ENCODE peak calls at places on chromosomes 16 and 17, in four cellular contexts. One of them, this sample, is unnamed.

GRCh38 chr17:56172517-56172982 is 19.3 kb downstream of the ANKFN1 start:
- DNase-seq in anterior cingulate cortex: no peak
- DNase-seq in activated T-helper 1 cell treated with Interleukin-2 at 50 U/mL for 16 hours: no peak
- DNase-seq in small intestine: no peak
- DNase-seq in this sample: no peak

GRCh38 chr16:3608069-3608468 is 3.3 kb downstream of the SLX4 start:
- DNase-seq in activated T-helper 1 cell treated with Interleukin-2 at 50 U/mL for 16 hours: no peak
- DNase-seq in anterior cingulate cortex: no peak
- DNase-seq in small intestine: no peak
- DNase-seq in this sample: no peak

GRCh38 chr16:27475561-27475960 is 73.6 kb downstream of the IL21R start:
- DNase-seq in anterior cingulate cortex: no peak
- DNase-seq in activated T-helper 1 cell treated with Interleukin-2 at 50 U/mL for 16 hours: no peak
- DNase-seq in small intestine: no peak
- DNase-seq in this sample: no peak

GRCh38 chr16:2936436-2937011 is 24.8 kb downstream of the FLYWCH1 start:
- DNase-seq in anterior cingulate cortex: no peak
- DNase-seq in small intestine: no peak
- DNase-seq in activated T-helper 1 cell treated with Interleukin-2 at 50 U/mL for 16 hours: no peak
- DNase-seq in this sample: no peak

GRCh38 chr16:89779231-89779912 is 37.1 kb downstream of the FANCA start:
- DNase-seq in small intestine: no peak
- DNase-seq in activated T-helper 1 cell treated with Interleukin-2 at 50 U/mL for 16 hours: no peak
- DNase-seq in anterior cingulate cortex: no peak
- DNase-seq in this sample: no peak

GRCh38 chr17:17134952-17135340 is 71.2 kb downstream of the PLD6 start:
- DNase-seq in small intestine: no peak
- DNase-seq in anterior cingulate cortex: no peak
- DNase-seq in activated T-helper 1 cell treated with Interleukin-2 at 50 U/mL for 16 hours: no peak
- DNase-seq in this sample: no peak

GRCh38 chr16:65895486-65895885 is 471.0 kb upstream of the CDH5 start:
- DNase-seq in activated T-helper 1 cell treated with Interleukin-2 at 50 U/mL for 16 hours: no peak
- DNase-seq in anterior cingulate cortex: no peak
- DNase-seq in small intestine: no peak
- DNase-seq in this sample: no peak

GRCh38 chr17:29069526-29070041 is 26.6 kb downstream of the PIPOX start:
- DNase-seq in activated T-helper 1 cell treated with Interleukin-2 at 50 U/mL for 16 hours: no peak
- DNase-seq in anterior cingulate cortex: no peak
- DNase-seq in small intestine: peak
- DNase-seq in this sample: peak

GRCh38 chr16:74480150-74481029 is 59.1 kb upstream of the CLEC18B start:
- DNase-seq in activated T-helper 1 cell treated with Interleukin-2 at 50 U/mL for 16 hours: no peak
- DNase-seq in anterior cingulate cortex: no peak
- DNase-seq in small intestine: peak
- DNase-seq in this sample: no peak

GRCh38 chr17:81037026-81037782 is 2.3 kb downstream of the BAIAP2 start:
- DNase-seq in activated T-helper 1 cell treated with Interleukin-2 at 50 U/mL for 16 hours: no peak
- DNase-seq in anterior cingulate cortex: no peak
- DNase-seq in small intestine: peak
- DNase-seq in this sample: no peak

GRCh38 chr16:70295634-70296033 is 3.4 kb upstream of the DDX19B start:
- DNase-seq in anterior cingulate cortex: no peak
- DNase-seq in small intestine: no peak
- DNase-seq in activated T-helper 1 cell treated with Interleukin-2 at 50 U/mL for 16 hours: no peak
- DNase-seq in this sample: no peak

GRCh38 chr17:69967910-69968411 is 107.1 kb upstream of the KCNJ16 start:
- DNase-seq in small intestine: no peak
- DNase-seq in activated T-helper 1 cell treated with Interleukin-2 at 50 U/mL for 16 hours: no peak
- DNase-seq in anterior cingulate cortex: no peak
- DNase-seq in this sample: no peak

GRCh38 chr17:4329838-4330237 is 36.6 kb downstream of the UBE2G1 start:
- DNase-seq in anterior cingulate cortex: no peak
- DNase-seq in small intestine: no peak
- DNase-seq in activated T-helper 1 cell treated with Interleukin-2 at 50 U/mL for 16 hours: no peak
- DNase-seq in this sample: no peak

GRCh38 chr16:17448640-17449638 is 21.8 kb downstream of the XYLT1 start:
- DNase-seq in anterior cingulate cortex: no peak
- DNase-seq in small intestine: no peak
- DNase-seq in activated T-helper 1 cell treated with Interleukin-2 at 50 U/mL for 16 hours: peak
- DNase-seq in this sample: no peak

GRCh38 chr17:56681561-56682266 is 88.2 kb downstream of the NOG start:
- DNase-seq in activated T-helper 1 cell treated with Interleukin-2 at 50 U/mL for 16 hours: no peak
- DNase-seq in anterior cingulate cortex: no peak
- DNase-seq in small intestine: no peak
- DNase-seq in this sample: no peak

GRCh38 chr16:70508752-70509151 is 14.6 kb downstream of the COG4 start:
- DNase-seq in small intestine: peak
- DNase-seq in anterior cingulate cortex: no peak
- DNase-seq in activated T-helper 1 cell treated with Interleukin-2 at 50 U/mL for 16 hours: no peak
- DNase-seq in this sample: no peak

GRCh38 chr17:31275126-31275525 is 21.9 kb downstream of the OMG start:
- DNase-seq in anterior cingulate cortex: no peak
- DNase-seq in activated T-helper 1 cell treated with Interleukin-2 at 50 U/mL for 16 hours: no peak
- DNase-seq in small intestine: no peak
- DNase-seq in this sample: no peak

GRCh38 chr16:2516391-2517240 is 2.9 kb downstream of the ATP6V0C start:
- DNase-seq in activated T-helper 1 cell treated with Interleukin-2 at 50 U/mL for 16 hours: no peak
- DNase-seq in anterior cingulate cortex: no peak
- DNase-seq in small intestine: peak
- DNase-seq in this sample: no peak

This sample was measured in iPS DF 6.9.